ENCODE peak calls at places on chromosomes 16 and 17, in ten cellular contexts. U is nucleus accumbens; T is NCI-H1930; I is left cardiac atrium; Z is naive thymus-derived CD4-positive, alpha-beta T cell; E is Panc1; P is bronchial epithelial cell; B is stimulated activated CD8-positive, alpha-beta memory T cell treated with anti-CD3 and anti-CD28 coated beads, Interleukin-15, amount 100 ng/mL, for 1 hour; C is H9; G is GOT3. N is an unnamed sample.

GRCh38 chr17:18910881-18911280 is 41.1 kb upstream of the SLC5A10 start:
- DNase-seq in Z (no peak), C (no peak), E (no peak), B (no peak), P (no peak), U (no peak), I (no peak), G (no peak), T (no peak), N (no peak)

GRCh38 chr17:74097461-74098131 is 105.9 kb upstream of the RPL38 start:
- DNase-seq in P (no peak), C (no peak), Z (no peak), B (no peak), E (no peak), I (no peak), G (no peak), U (no peak), T (no peak), N (no peak)

GRCh38 chr16:54175552-54176375 is 110.8 kb downstream of the IRX3 start:
- DNase-seq in P (no peak), I (no peak), C (no peak), E (no peak), B (no peak), G (no peak), Z (no peak), T (no peak), U (no peak), N (no peak)

GRCh38 chr16:75011634-75012307 is 12.9 kb downstream of the ZNRF1 start:
- DNase-seq in E (no peak), U (no peak), B (no peak), I (no peak), T (no peak), P (peak; percentile 97), G (no peak), Z (peak; percentile 11), C (no peak), N (no peak)

GRCh38 chr16:50419116-50419515 is 50.3 kb upstream of the BRD7 start:
- DNase-seq in P (no peak), T (no peak), Z (no peak), I (no peak), G (no peak), U (no peak), C (no peak), E (no peak), B (no peak), N (no peak)

GRCh38 chr17:51064061-51064735 is 56.5 kb downstream of the SPAG9 start:
- DNase-seq in P (peak; percentile 87), U (no peak), B (no peak), E (no peak), C (no peak), T (no peak), G (no peak), I (no peak), Z (no peak), N (no peak)

GRCh38 chr16:84198401-84198800 is 7.4 kb downstream of the ADAD2 start:
- DNase-seq in Z (no peak), P (peak; percentile 54), U (no peak), G (peak; percentile 21), B (no peak), T (no peak), C (no peak), E (no peak), I (no peak), N (no peak)

GRCh38 chr17:77877674-77878355 is 80.7 kb upstream of the TNRC6C start:
- DNase-seq in I (no peak), T (no peak), P (no peak), U (no peak), B (no peak), E (no peak), Z (no peak), C (no peak), G (no peak), N (no peak)

GRCh38 chr16:11370084-11370931 is 25.0 kb downstream of the RMI2 start:
- DNase-seq in Z (peak; percentile 31), P (no peak), I (peak; percentile 18), T (no peak), U (no peak), E (no peak), B (no peak), G (no peak), C (no peak), N (no peak)

GRCh38 chr16:64250866-64251265 is 871.0 kb downstream of the CDH11 start:
- DNase-seq in U (no peak), E (no peak), B (no peak), T (no peak), G (no peak), C (no peak), I (peak; percentile 17), Z (no peak), P (no peak), N (no peak)

GRCh38 chr17:31318298-31319190 is 2.9 kb downstream of the EVI2A start:
- DNase-seq in P (peak; percentile 69), G (no peak), B (no peak), I (peak; percentile 53), E (no peak), U (peak; percentile 56), Z (peak; percentile 80), C (no peak), T (peak; percentile 6), N (no peak)

GRCh38 chr17:76153640-76154039 is 12.6 kb upstream of the FOXJ1 start:
- DNase-seq in C (peak; percentile 68), U (no peak), B (no peak), G (no peak), I (no peak), Z (no peak), E (no peak), T (no peak), P (no peak), N (no peak)

GRCh38 chr17:58710948-58711552 is 18.6 kb downstream of the RAD51C start:
- DNase-seq in E (peak; percentile 15), I (peak; percentile 32), P (peak; percentile 47), T (no peak), C (no peak), U (no peak), Z (peak; percentile 30), B (peak; percentile 5), G (no peak), N (peak; percentile 49)

GRCh38 chr16:25636662-25637061 is 55.1 kb upstream of the HS3ST4 start:
- DNase-seq in T (no peak), G (no peak), I (no peak), U (no peak), C (no peak), B (no peak), E (no peak), P (no peak), Z (no peak), N (no peak)

GRCh38 chr17:64226132-64226531 is 36.9 kb downstream of the TEX2 start:
- DNase-seq in B (no peak), I (no peak), E (no peak), P (no peak), C (no peak), U (no peak), T (no peak), Z (no peak), G (no peak), N (no peak)

GRCh38 chr17:3866269-3866668 is 20.2 kb upstream of the NCBP3 start:
- DNase-seq in I (no peak), G (no peak), T (no peak), B (no peak), C (peak; percentile 34), P (no peak), E (no peak), Z (no peak), U (no peak), N (no peak)

GRCh38 chr16:64321881-64322280 is 800.0 kb downstream of the CDH11 start:
- DNase-seq in I (no peak), G (no peak), Z (no peak), C (no peak), T (no peak), E (no peak), U (no peak), B (no peak), P (no peak), N (no peak)

GRCh38 chr17:55086635-55087058 is 118.1 kb downstream of the STXBP4 start:
- DNase-seq in P (peak; percentile 76), T (no peak), B (no peak), U (no peak), Z (no peak), I (no peak), C (no peak), E (peak; percentile 32), G (no peak), N (peak; percentile 31)

GRCh38 chr16:77207029-77207428 is 7.8 kb downstream of the SYCE1L start:
- DNase-seq in G (no peak), T (no peak), P (no peak), C (no peak), E (no peak), U (no peak), B (no peak), I (no peak), Z (no peak), N (no peak)

GRCh38 chr16:30663820-30664528 is 5.7 kb downstream of the FBRS start:
- DNase-seq in E (no peak), I (no peak), Z (no peak), U (no peak), P (no peak), T (no peak), C (no peak), G (no peak), B (no peak), N (peak; percentile 18)

GRCh38 chr16:2858245-2859025 is 465 bp upstream of the PRSS22 start:
- DNase-seq in T (no peak), I (no peak), C (peak; percentile 87), B (no peak), E (no peak), Z (no peak), P (peak; percentile 68), G (no peak), U (no peak), N (peak; percentile 80)

GRCh38 chr17:72305964-72306551 is 185.2 kb downstream of the SOX9 start:
- DNase-seq in B (no peak), I (peak; percentile 29), P (no peak), Z (no peak), T (no peak), U (no peak), C (no peak), G (peak; percentile 36), E (no peak), N (no peak)

GRCh38 chr17:75853410-75853809 is 1.7 kb downstream of the WBP2 start:
- DNase-seq in C (no peak), T (no peak), G (no peak), B (no peak), P (peak; percentile 22), U (no peak), Z (no peak), I (no peak), E (no peak), N (peak; percentile 53)

GRCh38 chr17:79365836-79366831 is 244.7 kb downstream of the RBFOX3 start:
- DNase-seq in E (no peak), T (no peak), B (no peak), I (no peak), Z (no peak), P (no peak), U (no peak), G (no peak), C (no peak), N (no peak)

N was measured in RKO.